ENCODE peak calls at places on chromosomes 6 and 20, in nine cellular contexts. Z, E, T, S, D, A, R, V and W are unnamed samples. For H3K4me1, the result is how much of the 10 kb centered on the place peaks cover.

GRCh38 chr6:49549691-49550412 is 616 bp upstream of the C6orf141 start:
- DNase-seq in E (no peak), A (no peak), R (no peak), S (no peak), V (no peak), Z (no peak), D (no peak), T (no peak), W (no peak)

GRCh38 chr20:17878912-17879602 is 89.5 kb downstream of the SNX5 start:
- DNase-seq in V (no peak), S (no peak), A (no peak), E (no peak), R (no peak), Z (no peak), D (no peak), T (no peak), W (peak)

GRCh38 chr20:50968289-50968688 is 9.7 kb downstream of the MOCS3 start:
- DNase-seq in Z (no peak), E (no peak), R (no peak), V (no peak), A (no peak), T (no peak), D (no peak), S (no peak), W (no peak)

GRCh38 chr6:42984924-42985475 is 630 bp downstream of the PPP2R5D start:
- DNase-seq in S (no peak), V (no peak), T (no peak), D (no peak), A (peak), Z (no peak), E (no peak), R (peak), W (no peak)

GRCh38 chr6:6686748-6687601 is 98.5 kb downstream of the LY86 start:
- DNase-seq in D (peak), Z (peak), A (peak), T (peak), E (no peak), V (peak), R (peak), S (peak), W (peak)

GRCh38 chr20:50828363-50829136 is 33.7 kb downstream of the BCAS4 start:
- DNase-seq in R (no peak), Z (no peak), T (no peak), A (no peak), D (no peak), S (no peak), V (no peak), E (no peak), W (no peak)

GRCh38 chr6:24872769-24873168 is 63.0 kb downstream of the RIPOR2 start:
- DNase-seq in Z (no peak), S (no peak), R (peak), D (peak), V (no peak), T (no peak), A (no peak), E (no peak), W (peak)

GRCh38 chr6:83952830-83953229 is 80.7 kb upstream of the MRAP2 start:
- DNase-seq in R (no peak), E (no peak), T (no peak), D (no peak), Z (no peak), A (peak), S (no peak), V (no peak), W (peak)

GRCh38 chr6:24929255-24929654 is 6.5 kb downstream of the RIPOR2 start:
- DNase-seq in A (no peak), Z (no peak), V (no peak), E (no peak), T (no peak), D (no peak), R (no peak), S (no peak), W (no peak)

GRCh38 chr6:113953346-113953745 is 17.6 kb downstream of the HDAC2 start:
- DNase-seq in V (no peak), A (no peak), D (no peak), T (no peak), Z (no peak), E (no peak), R (no peak), S (no peak), W (no peak)

GRCh38 chr6:1123976-1124375 is 187.9 kb upstream of the FOXQ1 start:
- DNase-seq in V (no peak), Z (no peak), R (no peak), E (no peak), T (no peak), S (no peak), A (no peak), D (no peak), W (no peak)

GRCh38 chr6:167836722-167837121 is 10.0 kb downstream of the AFDN start:
- DNase-seq in D (no peak), E (no peak), Z (no peak), S (no peak), A (no peak), T (no peak), R (no peak), V (no peak), W (no peak)
- H3K4me1 ChIP-seq in D (under half), E (under half), Z (half or more), S (under half), A (under half), T (under half), R (half or more), V (under half), W (under half)

GRCh38 chr6:71412559-71412958 is 123.9 kb downstream of the OGFRL1 start:
- DNase-seq in V (peak), E (no peak), S (no peak), R (no peak), Z (no peak), T (no peak), A (peak), D (no peak), W (no peak)
- H3K4me1 ChIP-seq in V (half or more), E (under half), S (under half), R (under half), Z (half or more), T (under half), A (under half), D (under half), W (under half)

DNA sequence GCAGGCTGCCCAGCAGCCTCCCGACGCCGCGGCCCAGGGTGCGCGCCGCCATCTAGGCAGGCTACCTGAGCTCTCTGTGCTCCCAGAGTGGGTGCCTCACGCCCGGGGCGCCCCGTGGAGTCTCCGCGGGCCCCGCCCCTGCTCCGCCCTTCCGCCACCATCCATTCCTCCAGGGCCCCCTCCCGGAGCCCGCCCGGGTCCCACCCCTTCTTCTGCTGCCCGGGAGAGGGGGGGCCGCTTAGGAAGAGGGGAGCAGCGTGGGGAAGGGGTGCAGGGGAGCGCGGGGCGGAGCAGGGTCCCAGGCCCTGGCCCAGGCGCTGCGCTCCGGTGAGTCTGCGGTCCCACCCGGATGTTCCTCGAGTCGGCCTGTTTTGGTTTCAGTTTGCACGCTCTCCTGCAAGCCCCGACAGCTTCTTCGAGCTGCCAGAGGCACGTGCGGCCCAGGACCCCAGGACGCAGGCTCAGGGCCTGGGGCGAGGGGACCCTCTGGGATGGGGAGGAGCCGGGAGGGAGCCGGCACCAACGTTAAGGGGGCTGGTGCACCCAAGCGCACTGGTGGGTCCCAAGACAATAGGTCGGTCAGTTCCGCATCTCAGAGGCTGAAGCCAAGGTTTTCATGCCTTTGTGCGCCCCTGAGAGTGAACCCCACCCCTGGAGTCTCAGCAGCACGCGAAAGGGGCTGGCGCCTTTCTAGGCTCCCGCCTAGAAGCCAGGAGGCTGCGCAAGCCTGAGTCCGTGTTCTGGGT is at the start of gene ACSS1:
- DNase-seq in R (no peak), Z (peak), A (no peak), D (peak), T (peak), S (peak), E (peak), V (no peak), W (peak)
- H3K4me1 ChIP-seq in R (under half), Z (under half), A (under half), D (under half), T (under half), S (under half), E (under half), V (under half), W (under half)

DNA sequence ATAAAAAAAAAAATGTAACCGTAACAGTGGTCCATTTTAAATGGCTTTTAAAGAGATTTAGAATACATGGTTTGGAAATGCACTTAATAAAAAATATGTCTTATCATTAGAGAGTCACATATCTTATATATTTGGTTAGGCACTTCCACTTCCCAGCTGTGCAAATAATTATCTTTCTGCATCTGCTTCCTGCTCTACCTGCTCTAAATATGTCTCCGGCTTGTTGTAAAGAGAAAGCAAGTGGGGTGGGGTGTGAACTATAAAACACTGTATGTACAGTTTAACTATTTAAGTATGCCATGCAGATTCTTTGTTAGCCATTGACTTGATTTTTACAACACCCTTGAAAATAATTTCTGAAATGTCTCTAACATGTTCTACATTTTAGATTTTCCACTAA is 106.3 kb downstream of the NKAIN2 start:
- DNase-seq in D (no peak), E (no peak), S (no peak), R (no peak), T (no peak), Z (no peak), V (no peak), A (no peak), W (no peak)
- H3K4me1 ChIP-seq in D (under half), E (under half), S (under half), R (under half), T (under half), Z (under half), V (under half), A (under half), W (under half)

DNA sequence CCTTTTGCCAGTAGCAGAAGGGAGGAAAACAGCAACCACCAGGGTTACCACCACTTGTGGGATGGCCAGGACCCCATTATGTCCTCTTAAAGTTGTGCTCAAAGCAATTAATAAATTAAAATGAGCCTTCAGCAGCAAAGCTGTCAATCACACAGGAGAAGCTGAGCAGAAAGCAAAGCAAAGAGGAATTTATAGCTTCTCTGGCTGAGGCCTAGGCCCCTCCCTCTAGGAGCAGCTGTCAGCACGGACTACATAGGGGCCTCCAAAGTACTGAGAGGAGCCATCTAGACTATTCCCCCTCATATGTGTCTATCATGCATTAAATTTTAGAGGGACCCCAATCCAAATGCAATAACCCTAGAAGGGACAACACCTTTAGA is 6.4 kb downstream of the CCND3 start:
- DNase-seq in E (no peak), A (no peak), R (no peak), Z (no peak), V (no peak), S (no peak), T (no peak), D (no peak), W (peak)
- H3K4me1 ChIP-seq in E (half or more), A (under half), R (under half), Z (half or more), V (under half), S (under half), T (under half), D (under half), W (under half)

GRCh38 chr6:144327081-144327480 is 41.9 kb downstream of the UTRN start:
- DNase-seq in T (no peak), R (no peak), V (no peak), Z (no peak), E (no peak), S (peak), A (peak), D (no peak), W (no peak)
- H3K4me1 ChIP-seq in T (under half), R (under half), V (under half), Z (under half), E (under half), S (under half), A (under half), D (under half), W (under half)

GRCh38 chr20:37346232-37346525 is 239 bp downstream of the SRC start:
- DNase-seq in D (peak), A (no peak), T (no peak), S (no peak), Z (no peak), R (no peak), V (no peak), E (no peak), W (no peak)

GRCh38 chr20:37346526-37347346 is 796 bp downstream of the SRC start:
- DNase-seq in R (peak), S (peak), T (no peak), E (no peak), A (no peak), V (no peak), Z (no peak), D (peak), W (no peak)

GRCh38 chr20:37344506-37345338 is 1.2 kb upstream of the SRC start:
- DNase-seq in R (no peak), V (no peak), A (peak), E (no peak), S (no peak), T (peak), D (peak), Z (peak), W (no peak)

GRCh38 chr20:37343994-37344355 is 2.0 kb upstream of the SRC start:
- DNase-seq in D (no peak), A (no peak), Z (no peak), S (no peak), R (no peak), T (no peak), E (no peak), V (no peak), W (no peak)

DNA sequence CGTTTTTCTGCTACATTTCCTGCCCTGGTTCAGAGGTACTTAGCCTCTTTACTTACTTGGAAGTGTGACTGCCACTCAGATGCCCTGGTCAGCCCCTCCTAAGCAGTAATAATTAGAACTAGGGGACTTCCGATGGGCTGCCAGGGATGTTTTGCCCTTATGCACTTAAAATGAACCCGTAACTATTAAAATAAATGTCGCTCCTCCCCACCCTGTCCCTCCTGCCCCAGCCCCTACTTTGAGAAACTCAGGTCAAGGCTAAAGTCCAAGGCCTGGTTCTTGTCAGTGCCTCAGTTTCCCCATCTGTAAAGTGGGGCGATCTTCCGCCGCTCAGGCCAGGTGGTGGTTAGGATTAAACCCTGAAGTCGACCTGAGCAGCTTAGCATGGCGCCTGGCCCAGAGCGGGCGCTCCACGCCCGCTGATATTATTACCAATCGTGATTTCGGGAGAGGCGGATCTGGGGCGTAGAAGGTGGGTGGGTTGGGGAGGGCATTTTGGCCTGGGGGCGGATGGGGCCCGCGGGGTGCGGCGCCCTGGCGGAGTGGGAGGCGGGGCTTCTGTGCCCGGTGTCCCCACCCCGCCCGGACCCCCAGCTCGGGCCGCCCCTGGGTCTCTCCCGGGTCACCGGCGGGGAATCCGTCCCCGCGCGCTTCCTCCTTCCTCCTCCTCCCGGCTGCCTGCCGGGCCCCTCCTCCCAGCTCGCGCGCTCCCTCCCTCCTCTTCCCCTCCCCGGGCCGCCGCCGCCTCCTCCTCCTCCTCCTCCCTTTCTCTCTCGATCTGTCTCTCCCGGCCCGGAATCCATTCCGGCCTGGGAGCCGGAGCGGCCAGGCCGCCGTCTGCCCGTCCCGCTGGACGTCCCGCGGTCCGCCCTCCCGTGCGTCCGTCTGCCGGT is at the start of gene SRC:
- DNase-seq in D (peak), E (no peak), S (peak), Z (peak), T (peak), A (peak), V (peak), R (peak), W (peak)
- H3K4me1 ChIP-seq in D (under half), E (under half), S (under half), Z (under half), T (under half), A (under half), V (under half), R (under half), W (under half)

GRCh38 chr6:14877758-14878157 is 368.1 kb upstream of the JARID2 start:
- DNase-seq in T (no peak), S (no peak), A (no peak), R (no peak), D (no peak), Z (no peak), E (no peak), V (no peak), W (no peak)

GRCh38 chr6:14881399-14881798 is 364.5 kb upstream of the JARID2 start:
- DNase-seq in A (no peak), V (no peak), R (no peak), E (no peak), Z (no peak), T (no peak), S (no peak), D (no peak), W (no peak)

GRCh38 chr6:14880052-14880451 is 365.8 kb upstream of the JARID2 start:
- DNase-seq in S (no peak), A (no peak), T (no peak), R (no peak), D (no peak), E (no peak), V (peak), Z (no peak), W (no peak)

GRCh38 chr6:14882394-14883073 is 363.3 kb upstream of the JARID2 start:
- DNase-seq in T (no peak), E (no peak), S (no peak), V (peak), Z (no peak), D (no peak), A (no peak), R (no peak), W (no peak)

GRCh38 chr6:14880717-14881116 is 365.2 kb upstream of the JARID2 start:
- DNase-seq in D (no peak), A (peak), S (no peak), V (no peak), E (no peak), Z (no peak), T (no peak), R (no peak), W (no peak)
- H3K4me1 ChIP-seq in D (under half), A (under half), S (under half), V (under half), E (under half), Z (under half), T (under half), R (under half), W (under half)

DNA sequence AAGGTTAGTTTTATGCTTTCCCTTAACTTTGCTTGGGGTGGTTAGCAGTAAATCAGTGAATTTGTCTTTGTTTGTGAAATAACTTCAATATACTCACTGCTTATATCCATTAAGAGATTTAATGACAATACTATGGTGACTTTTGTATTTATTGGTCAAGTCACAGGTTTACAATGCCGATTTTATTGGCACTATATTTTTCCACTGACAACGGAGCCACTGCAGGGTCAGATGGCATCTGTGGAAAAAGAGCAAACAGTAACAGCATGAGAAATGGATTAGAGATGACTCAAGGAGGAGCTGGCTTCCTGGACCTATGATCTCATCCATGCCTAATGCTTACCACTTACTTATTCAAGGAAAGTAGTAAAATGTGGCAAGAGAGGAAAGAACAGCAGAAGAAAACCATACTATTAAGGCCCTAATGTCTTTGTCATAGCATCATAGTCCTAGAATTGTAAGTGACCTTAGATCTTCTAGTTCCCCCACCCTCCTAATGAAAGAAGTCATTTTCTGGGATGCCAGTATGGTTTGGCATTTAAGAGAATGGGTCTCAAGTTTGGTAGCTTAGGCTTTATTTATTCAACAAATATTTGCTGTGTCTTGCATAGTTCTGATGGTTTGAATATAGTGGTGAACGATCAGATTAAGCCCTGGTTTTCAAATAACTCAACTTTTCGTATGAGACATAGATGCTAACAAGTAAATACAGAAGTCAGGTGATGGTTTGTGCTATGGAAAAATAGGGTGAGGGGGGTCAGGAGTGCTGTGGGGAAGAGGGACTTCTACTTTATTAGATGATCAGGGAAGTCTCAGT is 18.5 kb downstream of the RNF144B start:
- DNase-seq in E (no peak), A (peak), T (no peak), S (no peak), R (no peak), D (no peak), Z (no peak), V (no peak), W (no peak)
- H3K4me1 ChIP-seq in E (under half), A (under half), T (under half), S (under half), R (under half), D (under half), Z (under half), V (half or more), W (under half)